ENCODE peak calls at places on chromosome 17, in seven cellular contexts. T is CD8-positive, alpha-beta T cell; I is IMR-90; R is psoas muscle; F is iPS DF 6.9; W is heart left ventricle; V is fibroblast of lung. B is an unnamed sample.
A peak's percentile ranks its signal among the peaks of the same experiment; 100 is the strongest.

GRCh38 chr17:67165201-67165600 is 79.8 kb downstream of the HELZ start:
- DNase-seq in R (peak; percentile 19), I (no peak), V (no peak), T (no peak), W (peak; percentile 51), F (no peak), B (no peak)

GRCh38 chr17:66459811-66460270 is 157.4 kb downstream of the PRKCA start:
- DNase-seq in W (peak; percentile 63), V (peak; percentile 99), I (peak; percentile 99), R (peak; percentile 40), F (no peak), T (no peak), B (no peak)

GRCh38 chr17:73799781-73800627 is 155.8 kb upstream of the SDK2 start:
- DNase-seq in W (no peak), F (no peak), V (no peak), R (no peak), I (no peak), T (no peak), B (no peak)

GRCh38 chr17:2011421-2012371 is 13.4 kb downstream of the RTN4RL1 start:
- DNase-seq in W (no peak), I (no peak), R (peak; percentile 53), F (no peak), V (peak; percentile 63), T (no peak), B (no peak)

GRCh38 chr17:80953471-80954315 is 37.9 kb upstream of the CHMP6 start:
- DNase-seq in W (peak; percentile 16), R (no peak), T (no peak), V (no peak), F (no peak), I (no peak), B (no peak)

GRCh38 chr17:80169784-80170500 is at the start of gene CARD14:
- DNase-seq in T (no peak), V (no peak), W (no peak), F (no peak), I (no peak), R (no peak), B (no peak)

GRCh38 chr17:78476973-78477372 is 98.5 kb downstream of the PGS1 start:
- DNase-seq in F (no peak), W (no peak), T (no peak), R (no peak), V (no peak), I (no peak), B (no peak)

GRCh38 chr17:69677130-69677529 is 262.6 kb downstream of the MAP2K6 start:
- DNase-seq in W (no peak), T (no peak), R (no peak), I (no peak), F (no peak), V (no peak), B (no peak)

DNA sequence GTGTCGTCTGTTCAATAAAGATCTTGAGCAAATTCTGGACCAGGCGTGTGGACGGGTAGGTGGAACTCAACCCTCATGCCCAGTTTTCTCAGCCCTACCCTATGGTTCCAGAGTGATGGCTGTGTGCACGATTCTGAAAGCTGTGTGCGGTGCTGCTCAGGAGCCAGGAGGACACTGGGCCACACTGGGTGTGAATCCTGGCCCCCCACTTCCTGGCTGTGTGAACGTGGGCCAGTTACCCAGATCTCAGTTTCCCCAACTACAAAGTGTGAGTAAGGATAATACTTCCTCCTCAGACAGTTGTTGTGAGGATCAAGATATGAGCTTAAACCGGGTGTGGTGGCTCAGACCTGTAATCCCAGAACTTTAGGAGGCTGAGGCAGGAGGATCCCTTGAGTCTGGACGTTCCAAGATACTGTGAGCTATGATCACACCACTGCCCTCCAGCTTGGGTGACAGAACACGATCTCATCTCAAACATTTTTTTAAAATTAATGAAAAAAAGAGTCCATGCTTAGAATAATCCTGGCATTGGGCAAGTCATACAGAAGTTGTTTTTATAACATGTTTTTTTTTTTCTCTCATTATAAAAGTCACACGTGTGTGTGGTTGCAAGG is 14.7 kb upstream of the MPRIP start:
- DNase-seq in F (no peak), V (no peak), I (no peak), W (no peak), R (no peak), T (no peak), B (no peak)
- H3K4me1 ChIP-seq in F (peaks cover 10% of the 10 kb centered on the region), V (peaks cover 9% of the 10 kb centered on the region), I (peaks cover 10% of the 10 kb centered on the region), W (peaks cover 30% of the 10 kb centered on the region), R (peaks cover 18% of the 10 kb centered on the region), T (no peaks in the 10 kb centered on the region), B (peaks cover 16% of the 10 kb centered on the region)

GRCh38 chr17:75540923-75541503 is 15.5 kb downstream of the LLGL2 start:
- DNase-seq in V (no peak), F (no peak), R (no peak), T (no peak), I (no peak), W (no peak), B (no peak)

GRCh38 chr17:75542728-75543336 is 17.3 kb downstream of the LLGL2 start:
- DNase-seq in V (no peak), I (no peak), R (no peak), T (no peak), F (no peak), W (no peak), B (no peak)

GRCh38 chr17:75544250-75544649 is 18.8 kb downstream of the LLGL2 start:
- DNase-seq in V (no peak), F (no peak), R (no peak), W (no peak), T (no peak), I (no peak), B (no peak)

GRCh38 chr17:75539969-75540729 is 14.7 kb downstream of the LLGL2 start:
- DNase-seq in W (no peak), F (no peak), T (no peak), I (no peak), V (no peak), R (no peak), B (no peak)

GRCh38 chr17:75542184-75542583 is 16.7 kb downstream of the LLGL2 start:
- DNase-seq in R (no peak), W (no peak), T (no peak), F (no peak), V (no peak), I (no peak), B (no peak)
- H3K4me1 ChIP-seq in R (no peaks in the 10 kb centered on the region), W (no peaks in the 10 kb centered on the region), T (no peaks in the 10 kb centered on the region), F (peaks cover 1% of the 10 kb centered on the region), V (no peaks in the 10 kb centered on the region), I (no peaks in the 10 kb centered on the region), B (peaks cover 44% of the 10 kb centered on the region)

GRCh38 chr17:61201211-61201610 is 198.4 kb upstream of the TBX2 start:
- DNase-seq in F (no peak), R (no peak), V (peak; percentile 98), W (no peak), T (no peak), I (peak; percentile 99), B (no peak)
- H3K4me1 ChIP-seq in F (peaks cover 1% of the 10 kb centered on the region), R (no peaks in the 10 kb centered on the region), V (peaks cover 23% of the 10 kb centered on the region), W (no peaks in the 10 kb centered on the region), T (no peaks in the 10 kb centered on the region), I (peaks cover 14% of the 10 kb centered on the region), B (no peaks in the 10 kb centered on the region)

DNA sequence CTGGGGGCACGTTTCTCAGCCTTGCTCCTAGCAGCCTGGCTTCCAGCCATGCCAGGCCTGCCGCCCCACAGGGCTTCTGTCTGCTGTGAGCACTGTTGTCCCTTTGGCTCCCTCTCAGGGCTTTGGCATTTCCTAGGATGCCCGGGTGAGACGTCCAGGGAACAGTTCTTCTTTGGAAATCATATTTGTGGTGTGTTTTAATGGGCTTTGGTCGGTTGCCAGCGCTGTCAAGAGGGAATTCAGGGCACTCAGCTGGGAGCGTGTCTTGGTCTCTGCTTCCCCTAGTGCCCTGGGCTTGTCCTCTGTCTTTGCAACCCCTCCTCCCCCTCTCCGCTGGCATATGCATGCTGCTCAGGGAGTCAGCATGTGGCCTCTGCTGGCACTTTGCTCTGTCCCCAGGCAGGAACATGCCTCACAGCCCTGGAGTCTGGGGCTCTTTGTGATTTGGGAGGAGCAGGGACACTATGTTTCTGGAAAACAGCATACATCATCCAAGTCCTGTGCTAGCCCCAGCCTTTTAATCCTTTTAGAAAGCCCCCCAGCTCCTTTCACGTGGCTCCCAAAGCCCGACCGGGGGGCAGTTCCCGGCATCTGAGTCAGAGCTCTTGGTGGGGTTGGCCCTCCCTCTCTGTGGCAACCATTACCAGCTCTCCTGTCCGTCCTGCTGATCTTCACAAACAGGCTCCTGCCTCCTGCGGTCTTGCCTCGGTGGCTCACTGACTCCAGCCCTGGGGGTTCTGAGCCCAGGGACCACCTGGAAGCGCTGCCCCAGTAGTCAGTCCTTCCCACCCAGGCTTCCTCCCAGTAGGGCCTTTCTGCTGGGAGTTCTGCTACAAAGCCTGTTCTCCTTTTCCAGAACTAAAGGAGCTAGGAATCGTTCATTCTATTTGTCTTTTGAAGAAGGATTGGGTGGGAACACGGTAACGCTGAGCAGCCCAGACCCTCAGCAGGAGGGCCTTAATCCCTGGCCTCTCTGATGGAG is 26.7 kb downstream of the SAP30BP start:
- DNase-seq in R (peak; percentile 78), W (peak; percentile 91), V (peak; percentile 94), T (no peak), F (peak; percentile 5), I (peak; percentile 56), B (peak; percentile 49)
- H3K4me1 ChIP-seq in R (peaks cover 81% of the 10 kb centered on the region), W (peaks cover 51% of the 10 kb centered on the region), V (no peaks in the 10 kb centered on the region), T (peaks cover 26% of the 10 kb centered on the region), F (no peaks in the 10 kb centered on the region), I (peaks cover 16% of the 10 kb centered on the region), B (peaks cover 33% of the 10 kb centered on the region)

DNA sequence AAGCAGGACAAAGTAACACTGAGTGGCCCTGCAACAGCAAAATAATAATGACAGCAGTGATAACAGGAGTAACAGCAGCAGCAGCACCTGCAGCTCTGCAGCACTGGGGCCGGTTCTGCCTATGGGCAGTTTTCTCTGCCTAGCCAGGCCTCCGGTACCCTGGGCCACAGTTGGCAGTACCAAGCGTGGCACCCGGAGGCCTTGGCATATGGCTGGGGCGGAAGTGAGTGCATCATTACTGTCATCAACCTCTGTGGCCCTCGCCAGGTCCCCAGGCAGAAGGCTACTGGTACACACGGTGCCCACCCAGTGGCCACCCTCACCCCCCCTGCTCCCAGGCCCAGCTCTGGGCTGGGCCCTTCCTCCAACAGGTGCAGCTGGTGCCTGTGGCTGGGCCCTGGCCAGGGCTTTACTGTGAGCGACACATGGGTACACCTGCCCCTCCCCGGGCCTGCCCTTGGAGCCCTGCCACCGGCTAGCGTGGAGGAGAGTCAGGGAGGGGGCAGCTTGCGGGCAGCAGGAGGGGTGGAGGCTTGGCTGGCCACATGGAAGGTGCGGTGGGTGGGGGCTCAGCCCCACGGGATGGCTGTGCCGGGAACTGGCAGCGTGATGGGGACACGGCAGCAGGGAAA is 3.0 kb downstream of the KCNJ12 start:
- DNase-seq in I (no peak), V (no peak), T (no peak), R (peak; percentile 82), F (no peak), W (peak; percentile 70), B (no peak)
- H3K4me1 ChIP-seq in I (peaks cover 4% of the 10 kb centered on the region), V (no peaks in the 10 kb centered on the region), T (peaks cover 19% of the 10 kb centered on the region), R (peaks cover 30% of the 10 kb centered on the region), F (peaks cover 4% of the 10 kb centered on the region), W (peaks cover 27% of the 10 kb centered on the region), B (peaks cover 3% of the 10 kb centered on the region)

DNA sequence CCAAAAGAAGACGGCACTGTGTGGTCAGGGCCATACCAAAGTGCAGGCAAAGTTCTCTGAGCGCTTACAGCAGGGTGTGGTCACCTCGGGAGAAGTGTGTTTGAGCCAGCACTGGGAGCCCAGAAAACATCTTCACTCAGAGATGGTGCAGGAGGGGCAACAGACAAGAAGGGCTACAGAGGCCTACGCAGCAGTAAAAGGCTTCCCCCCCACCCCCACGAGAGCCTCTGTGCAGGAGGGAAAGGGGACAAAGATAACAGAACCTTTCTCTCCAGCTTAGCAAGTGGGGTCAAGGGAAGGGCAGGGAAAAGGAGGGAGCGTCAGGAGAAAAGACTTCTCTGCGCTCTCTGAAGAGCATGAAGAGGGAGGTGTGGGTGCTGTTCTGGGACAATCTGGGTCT is 2.8 kb downstream of the VAT1 start:
- DNase-seq in I (no peak), F (no peak), W (no peak), R (no peak), T (no peak), V (no peak), B (no peak)
- H3K4me1 ChIP-seq in I (peaks cover 12% of the 10 kb centered on the region), F (peaks cover 4% of the 10 kb centered on the region), W (peaks cover 52% of the 10 kb centered on the region), R (peaks cover 15% of the 10 kb centered on the region), T (peaks cover 22% of the 10 kb centered on the region), V (peaks cover 13% of the 10 kb centered on the region), B (peaks cover 23% of the 10 kb centered on the region)

B was measured in NT2/D1.